ENCODE peak calls at places on chromosomes 1 and 21, in ten cellular contexts. L, I, M, X, Y, K, T, J, E and P are unnamed samples.
A peak's percentile ranks its signal among the peaks of the same experiment; 100 is the strongest.

GRCh38 chr1:215018555-215018954 is 64.0 kb upstream of the KCNK2 start:
- DNase-seq in Y (no peak), T (no peak), E (no peak), L (no peak), K (no peak), I (no peak), X (no peak), M (no peak), J (no peak), P (no peak)

GRCh38 chr1:231603598-231604275 is 22.9 kb upstream of the DISC1 start:
- DNase-seq in L (no peak), X (peak; percentile 57), I (peak; percentile 17), J (no peak), K (no peak), T (peak; percentile 21), E (no peak), M (no peak), Y (no peak), P (no peak)

GRCh38 chr21:42847051-42847707 is 32.2 kb downstream of the WDR4 start:
- DNase-seq in L (no peak), E (peak; percentile 31), Y (no peak), X (peak; percentile 7), J (peak; percentile 11), M (peak; percentile 55), K (peak; percentile 28), T (no peak), I (no peak), P (no peak)

GRCh38 chr1:26787381-26787705 is 407 bp upstream of the PIGV start:
- DNase-seq in K (no peak), E (no peak), L (no peak), I (no peak), M (no peak), T (peak; percentile 76), Y (no peak), J (no peak), X (no peak), P (no peak)

GRCh38 chr1:11802616-11802972 is 3.2 kb downstream of the MTHFR start:
- DNase-seq in L (no peak), M (no peak), E (no peak), K (no peak), T (no peak), X (no peak), J (peak; percentile 59), Y (no peak), I (no peak), P (no peak)

GRCh38 chr1:230316864-230317745 is 109.0 kb downstream of the PGBD5 start:
- DNase-seq in I (no peak), J (no peak), L (no peak), Y (no peak), K (peak; percentile 49), X (no peak), T (no peak), M (peak; percentile 48), E (no peak), P (no peak)

GRCh38 chr21:40120944-40121575 is 253.8 kb downstream of the PCP4 start:
- DNase-seq in I (no peak), L (no peak), X (no peak), M (no peak), J (no peak), Y (no peak), T (no peak), K (no peak), E (no peak), P (no peak)

GRCh38 chr1:29514361-29515187 is 278.3 kb downstream of the PTPRU start:
- DNase-seq in M (peak; percentile 41), L (no peak), J (no peak), X (no peak), Y (no peak), K (no peak), E (no peak), T (no peak), I (no peak), P (no peak)

GRCh38 chr1:153485880-153486279 is 25.4 kb upstream of the S100A7 start:
- DNase-seq in I (no peak), E (no peak), M (no peak), K (no peak), J (no peak), L (peak; percentile 51), T (no peak), Y (no peak), X (peak; percentile 94), P (no peak)

GRCh38 chr1:40182956-40183710 is 21.9 kb downstream of the RLF start:
- DNase-seq in E (no peak), K (no peak), Y (no peak), L (no peak), J (no peak), T (no peak), X (peak; percentile 15), M (no peak), I (no peak), P (no peak)

GRCh38 chr1:201226859-201227488 is 36.4 kb downstream of the IGFN1 start:
- DNase-seq in X (peak; percentile 12), M (no peak), E (peak; percentile 30), K (no peak), J (no peak), Y (no peak), T (no peak), I (no peak), L (no peak), P (no peak)

GRCh38 chr1:235059221-235059620 is 69.4 kb downstream of the TOMM20 start:
- DNase-seq in T (no peak), E (no peak), X (no peak), J (no peak), L (no peak), K (no peak), M (no peak), Y (no peak), I (no peak), P (no peak)
- H3K27ac ChIP-seq in T (no peak overlapping the region), E (no peak overlapping the region), X (no peak overlapping the region), J (peak overlapping the region; percentile 4), L (no peak overlapping the region), K (no peak overlapping the region), M (no peak overlapping the region), Y (no peak overlapping the region), I (no peak overlapping the region), P (no peak overlapping the region)

GRCh38 chr1:32757213-32757895 is 54.8 kb upstream of the SYNC start:
- DNase-seq in X (no peak), T (no peak), K (no peak), I (no peak), L (no peak), Y (no peak), M (no peak), J (no peak), E (no peak), P (no peak)

GRCh38 chr1:32754282-32755097 is 51.9 kb upstream of the SYNC start:
- DNase-seq in I (no peak), X (peak; percentile 54), Y (no peak), T (no peak), L (no peak), M (no peak), K (peak; percentile 79), E (peak; percentile 63), J (no peak), P (no peak)

GRCh38 chr1:32753532-32754281 is 51.1 kb upstream of the SYNC start:
- DNase-seq in K (peak; percentile 88), J (peak; percentile 42), X (peak; percentile 82), M (peak; percentile 80), E (peak; percentile 82), I (peak; percentile 62), Y (peak; percentile 70), L (peak; percentile 60), T (peak; percentile 68), P (peak; percentile 14)

GRCh38 chr1:32755098-32755809 is 52.7 kb upstream of the SYNC start:
- DNase-seq in M (no peak), X (no peak), E (no peak), Y (no peak), T (no peak), I (no peak), K (no peak), L (no peak), J (no peak), P (no peak)

GRCh38 chr1:32755810-32756159 is 53.2 kb upstream of the SYNC start:
- DNase-seq in E (no peak), K (peak; percentile 2), J (no peak), I (no peak), T (no peak), Y (no peak), M (no peak), X (no peak), L (no peak), P (no peak)
- H3K27ac ChIP-seq in E (peak overlapping the region; percentile 66), K (peak overlapping the region; percentile 60), J (peak overlapping the region; percentile 62), I (no peak overlapping the region), T (peak overlapping the region; percentile 65), Y (no peak overlapping the region), M (peak overlapping the region; percentile 80), X (no peak overlapping the region), L (no peak overlapping the region), P (no peak overlapping the region)

DNA sequence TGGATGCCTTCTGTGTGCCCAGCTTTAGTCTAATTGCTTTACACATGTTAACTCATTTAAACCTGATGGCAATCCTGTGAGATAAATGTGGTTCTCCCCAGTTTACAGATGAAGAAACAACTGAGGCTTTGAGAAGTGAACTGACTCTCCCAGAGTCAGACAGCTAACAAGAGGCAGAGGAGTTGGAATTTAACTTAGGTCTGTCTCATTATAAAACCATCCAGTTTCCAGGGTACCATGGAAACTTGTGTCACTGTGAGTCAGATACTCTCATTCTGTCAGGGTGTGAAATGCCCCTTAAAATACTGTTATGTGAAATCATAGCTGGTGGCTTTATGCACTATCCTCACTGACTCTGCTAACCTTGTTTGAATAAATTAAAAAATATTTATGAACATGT is 206.6 kb downstream of the PBX1 start:
- DNase-seq in E (no peak), T (no peak), J (no peak), Y (no peak), X (no peak), K (no peak), M (no peak), I (no peak), L (no peak), P (no peak)
- H3K27ac ChIP-seq in E (no peak overlapping the region), T (no peak overlapping the region), J (peak overlapping the region; percentile 72), Y (peak overlapping the region; percentile 71), X (no peak overlapping the region), K (peak overlapping the region; percentile 21), M (peak overlapping the region; percentile 78), I (peak overlapping the region; percentile 51), L (peak overlapping the region; percentile 43), P (no peak overlapping the region)

DNA sequence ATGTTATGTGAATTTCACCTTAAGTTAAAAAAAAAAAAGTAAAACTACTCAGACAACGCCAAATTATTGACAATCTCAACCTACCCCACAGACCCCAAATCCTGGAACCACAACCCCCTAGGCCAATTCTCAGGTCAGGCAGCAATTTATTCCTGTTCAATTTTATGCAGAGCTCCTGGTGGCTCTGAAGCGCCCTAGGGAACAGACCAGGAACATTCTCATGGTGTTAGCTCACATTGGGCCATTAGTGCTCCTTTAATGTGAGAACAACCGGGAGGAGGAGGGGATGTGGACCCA is 442 bp upstream of the PSEN2 start:
- DNase-seq in E (no peak), K (no peak), I (no peak), Y (no peak), L (no peak), J (no peak), M (no peak), T (no peak), X (no peak), P (no peak)
- H3K27ac ChIP-seq in E (peak overlapping the region; percentile 87), K (peak overlapping the region; percentile 64), I (peak overlapping the region; percentile 57), Y (peak overlapping the region; percentile 87), L (peak overlapping the region; percentile 52), J (peak overlapping the region; percentile 72), M (peak overlapping the region; percentile 86), T (no peak overlapping the region), X (no peak overlapping the region), P (peak overlapping the region; percentile 7)

GRCh38 chr1:8476021-8476420 is 158.1 kb downstream of the SLC45A1 start:
- DNase-seq in E (no peak), I (no peak), M (no peak), X (no peak), L (no peak), Y (no peak), K (no peak), T (no peak), J (no peak), P (no peak)
- H3K27ac ChIP-seq in E (no peak overlapping the region), I (no peak overlapping the region), M (peak overlapping the region; percentile 34), X (no peak overlapping the region), L (no peak overlapping the region), Y (no peak overlapping the region), K (no peak overlapping the region), T (no peak overlapping the region), J (peak overlapping the region; percentile 70), P (no peak overlapping the region)